ENCODE peak calls at places on chromosomes 12 and 14, in six cellular contexts. G is breast epithelium, C is esophagus squamous epithelium, T is H54, V is NB4, N is testis. I is an unnamed sample.

GRCh38 chr14:92959189-92959531 is 36.2 kb downstream of the CHGA start:
- DNase-seq in V (no peak), G (no peak), N (no peak), T (no peak), C (no peak), I (no peak)

GRCh38 chr14:24876009-24876690 is 173.8 kb downstream of the STXBP6 start:
- DNase-seq in V (no peak), N (no peak), T (no peak), C (no peak), G (no peak), I (no peak)

GRCh38 chr12:71045781-71046180 is 112.0 kb downstream of the TSPAN8 start:
- DNase-seq in C (no peak), V (no peak), T (no peak), G (no peak), N (no peak), I (no peak)

GRCh38 chr14:52494444-52494843 is 57.9 kb downstream of the TXNDC16 start:
- DNase-seq in C (no peak), G (no peak), N (no peak), T (no peak), V (no peak), I (peak)

GRCh38 chr12:34395056-34396005 is 373.0 kb downstream of the ALG10 start:
- DNase-seq in V (no peak), C (no peak), T (no peak), G (peak), N (peak), I (no peak)

GRCh38 chr12:108310489-108310888 is 28.6 kb downstream of the CMKLR1 start:
- DNase-seq in T (no peak), C (no peak), N (peak), V (no peak), G (no peak), I (no peak)

GRCh38 chr14:63203618-63204406 is 431 bp upstream of the RHOJ start:
- DNase-seq in G (peak), C (peak), V (peak), T (peak), N (peak), I (no peak)

GRCh38 chr12:92027243-92027642 is 118.4 kb downstream of the BTG1 start:
- DNase-seq in V (no peak), G (no peak), N (no peak), C (no peak), T (no peak), I (no peak)

GRCh38 chr14:58107947-58108552 is 44.0 kb downstream of the ARMH4 start:
- DNase-seq in N (peak), T (no peak), G (no peak), V (peak), C (no peak), I (peak)

GRCh38 chr12:127893875-127894635 is 372.9 kb upstream of the TMEM132C start:
- DNase-seq in T (peak), C (no peak), V (peak), N (no peak), G (no peak), I (peak)

GRCh38 chr12:85779768-85780167 is 56.4 kb downstream of the RASSF9 start:
- DNase-seq in T (no peak), C (no peak), G (no peak), V (no peak), N (no peak), I (no peak)

GRCh38 chr14:32342854-32343200 is 13.7 kb downstream of the AKAP6 start:
- DNase-seq in N (no peak), G (no peak), T (no peak), C (no peak), V (no peak), I (no peak)

GRCh38 chr12:67475725-67476124 is 172.8 kb upstream of the DYRK2 start:
- DNase-seq in G (no peak), N (no peak), V (no peak), T (no peak), C (no peak), I (no peak)

GRCh38 chr14:29650554-29651269 is 276.9 kb downstream of the PRKD1 start:
- DNase-seq in C (no peak), N (no peak), T (no peak), V (no peak), G (no peak), I (peak)

GRCh38 chr14:80426686-80427085 is 215.4 kb upstream of the DIO2 start:
- DNase-seq in G (no peak), T (no peak), V (no peak), C (no peak), N (no peak), I (no peak)

GRCh38 chr12:57552692-57553321 is 3.0 kb downstream of the KIF5A start:
- DNase-seq in C (no peak), V (no peak), N (no peak), G (no peak), T (no peak), I (peak)

GRCh38 chr12:5294274-5294673 is 137.6 kb upstream of the NTF3 start:
- DNase-seq in T (no peak), C (no peak), N (no peak), V (no peak), G (no peak), I (no peak)

GRCh38 chr14:35403085-35403396 is 1.5 kb downstream of the NFKBIA start:
- DNase-seq in N (no peak), V (no peak), G (no peak), T (no peak), C (no peak), I (no peak)

GRCh38 chr12:21607701-21608100 is 3.1 kb upstream of the GYS2 start:
- DNase-seq in N (no peak), G (no peak), T (no peak), V (peak), C (no peak), I (no peak)

GRCh38 chr12:93247313-93248057 is 130.2 kb upstream of the NUDT4 start:
- DNase-seq in V (no peak), T (no peak), C (no peak), G (no peak), N (peak), I (no peak)

GRCh38 chr12:33423706-33424105 is 15.9 kb downstream of the SYT10 start:
- DNase-seq in G (no peak), T (no peak), V (no peak), N (no peak), C (no peak), I (no peak)

GRCh38 chr12:4701863-4702262 is 18.3 kb upstream of the GALNT8 start:
- DNase-seq in C (no peak), T (no peak), V (no peak), N (no peak), G (no peak), I (no peak)

GRCh38 chr14:92613008-92613658 is 99.6 kb downstream of the RIN3 start:
- DNase-seq in V (peak), G (no peak), N (peak), C (no peak), T (peak), I (peak)

GRCh38 chr12:115998789-115999478 is 278.6 kb downstream of the MED13L start:
- DNase-seq in G (no peak), T (no peak), N (no peak), C (no peak), V (no peak), I (no peak)

GRCh38 chr12:121003650-121004049 is 12.6 kb downstream of the C12orf43 start:
- DNase-seq in G (no peak), T (no peak), N (no peak), C (no peak), V (peak), I (peak)

GRCh38 chr12:121001841-121002483 is 14.3 kb downstream of the C12orf43 start:
- DNase-seq in C (no peak), T (no peak), V (no peak), N (no peak), G (no peak), I (no peak)

GRCh38 chr12:121001060-121001459 is 15.2 kb downstream of the C12orf43 start:
- DNase-seq in G (peak), N (no peak), V (no peak), T (no peak), C (no peak), I (no peak)

GRCh38 chr12:121005346-121005815 is 10.9 kb downstream of the C12orf43 start:
- DNase-seq in V (peak), T (peak), N (peak), G (no peak), C (no peak), I (peak)

DNA sequence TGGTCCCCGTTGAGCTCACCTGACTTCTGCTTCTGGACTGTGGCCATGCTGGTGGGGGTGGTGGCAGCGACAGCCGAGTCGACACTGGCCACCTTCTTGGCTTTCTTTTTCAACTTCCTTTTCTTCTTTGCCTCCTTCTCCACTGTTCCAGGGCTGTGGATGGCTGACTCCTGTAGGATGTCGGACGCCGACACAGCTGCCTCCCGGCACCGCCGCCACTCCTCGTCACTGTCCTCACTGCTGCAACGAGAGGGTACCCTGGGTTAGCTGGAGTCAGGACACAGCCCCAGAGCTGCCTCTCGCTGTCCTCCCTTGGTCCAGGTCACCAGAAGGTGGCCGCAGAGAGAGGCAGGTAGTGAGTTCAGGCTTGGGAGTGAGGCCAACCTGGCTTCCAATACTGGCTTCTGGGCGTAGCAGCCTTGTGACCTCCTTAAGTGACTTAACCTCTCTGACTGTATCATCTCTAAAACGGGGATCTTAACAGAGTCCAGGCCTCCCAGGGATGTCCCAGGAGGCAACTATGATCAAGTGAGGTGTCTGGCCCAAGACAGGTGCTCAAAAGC is 12.0 kb downstream of the C12orf43 start:
- DNase-seq in N (no peak), V (no peak), C (no peak), G (no peak), T (no peak), I (no peak)
- TF ChIP-seq POLR2A in N (no peak), V (no peak), C (no peak), G (no peak), T (no peak), I (no peak)

GRCh38 chr14:20332946-20333782 is at the start of gene CCNB1IP1:
- DNase-seq in C (no peak), T (peak), V (peak), N (peak), G (no peak), I (peak)
- TF ChIP-seq POLR2A in C (peak), T (no peak), V (peak), N (no peak), G (no peak), I (peak)

GRCh38 chr12:53265783-53266182 is 2.3 kb upstream of the ESPL1 start:
- DNase-seq in V (no peak), C (no peak), N (no peak), G (no peak), T (no peak), I (no peak)

GRCh38 chr12:53268009-53268636 is at the start of gene ESPL1:
- DNase-seq in C (no peak), T (peak), V (peak), G (peak), N (peak), I (peak)

GRCh38 chr12:53268637-53269562 is 801 bp downstream of the ESPL1 start:
- DNase-seq in C (no peak), V (no peak), T (no peak), N (no peak), G (no peak), I (peak)

DNA sequence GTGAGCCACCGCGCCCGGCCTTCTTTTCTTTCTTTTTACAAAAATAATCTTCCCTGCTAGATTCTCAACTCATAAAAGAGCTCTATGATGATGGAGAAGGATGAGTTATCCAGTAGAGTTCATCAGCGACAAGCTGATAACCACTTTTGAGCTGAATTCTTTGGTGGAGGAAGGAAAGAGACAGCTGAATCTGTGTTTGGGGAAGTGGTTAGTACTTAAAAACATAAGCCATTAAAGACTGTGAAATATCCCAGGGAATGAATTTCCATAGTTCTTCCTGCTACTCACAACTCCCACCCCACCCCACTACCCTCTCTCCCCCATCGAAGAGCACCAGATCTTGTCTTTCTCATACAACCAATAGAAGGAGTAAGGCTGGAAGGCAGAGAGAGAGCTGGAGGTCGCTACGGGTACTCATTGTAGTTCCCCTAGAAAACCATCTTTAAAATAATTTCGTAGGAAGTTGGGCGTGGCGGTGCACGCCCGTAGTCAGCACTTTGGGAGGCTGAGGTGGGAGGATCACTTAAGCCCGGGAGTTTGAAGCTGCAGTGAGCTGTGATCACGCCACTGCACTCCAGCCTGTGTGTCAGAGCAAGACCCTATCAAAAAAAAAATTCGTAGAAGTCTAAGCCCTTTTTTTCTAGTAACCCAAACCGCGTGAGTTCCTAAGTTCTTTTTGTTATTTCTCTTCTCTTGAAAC is 640 bp upstream of the ESPL1 start:
- DNase-seq in G (no peak), V (peak), N (no peak), T (no peak), C (no peak), I (peak)
- TF ChIP-seq POLR2A in G (no peak), V (no peak), N (no peak), T (no peak), C (no peak), I (no peak)

DNA sequence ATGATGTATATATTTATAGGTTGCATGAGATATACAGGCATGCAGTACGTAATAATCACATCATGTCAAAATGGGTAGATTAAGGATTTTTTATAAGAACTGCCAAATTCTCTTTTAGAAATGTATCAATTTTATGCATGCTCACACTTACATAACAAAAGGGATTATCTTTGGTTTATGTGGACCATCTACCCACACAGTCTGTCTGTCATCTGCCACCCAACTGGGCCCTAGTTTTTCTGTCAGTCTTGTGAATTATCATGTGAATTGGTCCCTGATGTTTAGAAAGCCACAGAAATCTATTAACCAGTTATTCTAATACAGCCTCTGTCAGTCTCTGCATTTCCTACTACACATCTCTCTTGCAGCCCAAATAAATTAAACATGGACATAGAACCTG is 133.4 kb downstream of the ACSS3 start:
- DNase-seq in N (no peak), G (no peak), V (no peak), C (no peak), T (no peak), I (no peak)
- TF ChIP-seq POLR2A in N (no peak), G (no peak), V (no peak), C (no peak), T (no peak), I (no peak)

GRCh38 chr12:111598637-111599458 is at the start of gene ATXN2:
- DNase-seq in T (peak), V (no peak), C (no peak), G (peak), N (peak), I (peak)
- TF ChIP-seq POLR2A in T (peak), V (no peak), C (no peak), G (no peak), N (no peak), I (no peak)

DNA sequence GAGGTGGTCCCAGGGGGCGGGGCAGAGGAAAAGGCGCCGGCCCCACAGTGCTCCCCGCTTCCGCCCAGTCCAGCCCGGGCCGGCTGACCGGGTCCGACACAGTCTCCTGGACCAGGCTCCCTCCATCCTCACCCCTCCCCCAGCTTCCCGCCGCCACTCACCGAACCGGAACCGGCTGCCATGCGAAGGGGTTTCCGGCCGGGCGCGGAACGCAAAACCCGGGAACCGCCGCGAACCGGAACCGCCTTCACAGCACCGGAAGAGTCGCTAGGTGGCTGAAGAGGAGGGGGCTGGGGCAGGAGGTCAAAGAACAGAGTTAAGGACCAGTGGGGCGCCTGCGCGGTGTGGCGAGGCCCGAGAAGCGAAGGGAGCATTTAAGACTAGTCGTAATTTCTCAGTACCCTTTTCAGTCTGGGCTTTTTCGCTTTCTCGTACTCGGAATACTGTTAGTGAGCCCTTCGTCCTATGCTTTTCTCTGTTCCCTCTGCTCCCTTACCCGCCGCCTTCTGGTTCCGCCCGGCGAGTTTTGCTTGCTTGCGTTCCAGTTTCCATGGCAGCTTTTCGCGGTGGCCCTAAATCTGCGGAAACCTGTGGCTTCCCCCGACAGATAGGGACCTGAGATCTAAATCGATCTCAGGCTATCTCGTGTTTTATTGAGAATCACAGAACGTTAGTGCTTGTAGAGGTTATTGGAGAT is at the start of gene SENP1:
- DNase-seq in C (peak), N (peak), T (peak), V (peak), G (peak), I (peak)
- TF ChIP-seq POLR2A in C (no peak), N (no peak), T (peak), V (peak), G (no peak), I (no peak)

DNA sequence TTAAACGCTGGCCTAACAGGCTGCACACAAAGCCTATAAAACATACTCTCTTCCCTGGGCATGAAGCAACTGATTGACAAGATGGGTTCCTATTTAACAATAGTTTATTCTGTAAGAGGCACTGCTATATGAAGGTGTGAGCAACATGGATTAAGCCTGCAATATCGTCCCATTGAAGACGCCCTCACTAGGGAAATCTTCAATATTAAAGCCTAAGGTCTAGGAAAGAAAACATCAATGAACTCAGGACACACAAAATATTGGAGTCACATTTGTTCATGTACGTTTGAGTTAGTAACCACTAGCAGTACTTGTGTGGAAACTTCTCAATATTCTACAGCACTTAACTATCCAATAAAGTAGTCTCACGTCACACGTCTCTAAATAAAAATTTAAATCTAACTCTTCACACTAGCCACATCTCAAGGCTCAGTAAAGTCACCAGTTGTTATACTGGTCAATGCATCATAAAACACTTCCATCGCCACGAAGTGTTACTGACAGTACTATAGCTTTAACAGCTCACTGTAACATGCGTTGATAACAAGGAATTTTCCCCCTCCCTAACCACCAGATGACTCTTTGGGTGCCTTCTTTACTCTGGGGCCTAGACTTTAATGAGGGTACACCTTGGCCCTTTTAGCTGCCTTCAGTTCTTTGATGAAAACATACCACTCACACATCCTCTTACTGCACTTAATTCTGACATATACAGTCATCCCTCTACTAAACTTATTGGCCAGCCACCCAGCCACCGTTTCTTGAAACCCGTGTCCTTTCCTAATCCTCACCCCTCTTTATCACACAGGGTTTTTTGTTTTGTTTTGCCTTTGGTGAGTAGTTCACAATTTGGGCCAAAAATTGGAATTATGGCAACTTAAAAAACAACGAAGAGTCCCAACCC is 50.1 kb upstream of the OR5AU1 start:
- DNase-seq in V (no peak), T (no peak), C (no peak), N (no peak), G (no peak), I (no peak)
- TF ChIP-seq POLR2A in V (no peak), T (no peak), C (no peak), N (no peak), G (no peak), I (no peak)